ENCODE peak calls at places on chromosomes 3 and 15, in ten cellular contexts. One of them, this sample, is unnamed.

GRCh38 chr3:177134166-177134565 is 63.1 kb downstream of the TBL1XR1 start:
- DNase-seq in pancreas: no peak
- DNase-seq in mesothelial cell of epicardium: no peak
- DNase-seq in lower lobe of right lung: no peak
- DNase-seq in B cell: no peak
- DNase-seq in A549: no peak
- DNase-seq in chondrocyte: no peak
- DNase-seq in astrocyte of the spinal cord: no peak
- DNase-seq in HFFc6: no peak
- DNase-seq in spleen: no peak
- DNase-seq in this sample: no peak

GRCh38 chr15:99125061-99125990 is 20.4 kb downstream of the SYNM start:
- DNase-seq in B cell: no peak
- DNase-seq in chondrocyte: peak; percentile 72
- DNase-seq in lower lobe of right lung: peak; percentile 37
- DNase-seq in astrocyte of the spinal cord: peak; percentile 21
- DNase-seq in spleen: no peak
- DNase-seq in pancreas: no peak
- DNase-seq in A549: no peak
- DNase-seq in HFFc6: no peak
- DNase-seq in mesothelial cell of epicardium: no peak
- DNase-seq in this sample: no peak

GRCh38 chr3:123098411-123099330 is 31.8 kb downstream of the PDIA5 start:
- DNase-seq in HFFc6: peak; percentile 20
- DNase-seq in lower lobe of right lung: no peak
- DNase-seq in mesothelial cell of epicardium: no peak
- DNase-seq in chondrocyte: no peak
- DNase-seq in astrocyte of the spinal cord: no peak
- DNase-seq in B cell: no peak
- DNase-seq in A549: no peak
- DNase-seq in spleen: peak; percentile 27
- DNase-seq in pancreas: no peak
- DNase-seq in this sample: no peak

GRCh38 chr3:12280333-12280732 is 8.5 kb upstream of the PPARG start:
- DNase-seq in pancreas: no peak
- DNase-seq in B cell: no peak
- DNase-seq in chondrocyte: no peak
- DNase-seq in spleen: no peak
- DNase-seq in lower lobe of right lung: no peak
- DNase-seq in A549: no peak
- DNase-seq in mesothelial cell of epicardium: no peak
- DNase-seq in astrocyte of the spinal cord: no peak
- DNase-seq in HFFc6: no peak
- DNase-seq in this sample: no peak

GRCh38 chr15:41897327-41897726 is 3.5 kb upstream of the SPTBN5 start:
- DNase-seq in HFFc6: no peak
- DNase-seq in lower lobe of right lung: no peak
- DNase-seq in mesothelial cell of epicardium: no peak
- DNase-seq in pancreas: no peak
- DNase-seq in chondrocyte: no peak
- DNase-seq in spleen: no peak
- DNase-seq in astrocyte of the spinal cord: no peak
- DNase-seq in A549: no peak
- DNase-seq in B cell: no peak
- DNase-seq in this sample: no peak

GRCh38 chr3:194497799-194498575 is 11.2 kb upstream of the ATP13A3 start:
- DNase-seq in astrocyte of the spinal cord: no peak
- DNase-seq in pancreas: no peak
- DNase-seq in chondrocyte: no peak
- DNase-seq in HFFc6: peak; percentile 33
- DNase-seq in spleen: no peak
- DNase-seq in lower lobe of right lung: no peak
- DNase-seq in mesothelial cell of epicardium: no peak
- DNase-seq in B cell: no peak
- DNase-seq in A549: no peak
- DNase-seq in this sample: peak; percentile 20

GRCh38 chr3:123258811-123259420 is 57.2 kb downstream of the SEC22A start:
- DNase-seq in B cell: no peak
- DNase-seq in lower lobe of right lung: no peak
- DNase-seq in astrocyte of the spinal cord: peak; percentile 65
- DNase-seq in mesothelial cell of epicardium: no peak
- DNase-seq in HFFc6: peak; percentile 69
- DNase-seq in spleen: no peak
- DNase-seq in A549: peak; percentile 22
- DNase-seq in pancreas: no peak
- DNase-seq in chondrocyte: no peak
- DNase-seq in this sample: no peak

GRCh38 chr15:80068578-80068977 is 9.1 kb downstream of the ZFAND6 start:
- DNase-seq in lower lobe of right lung: no peak
- DNase-seq in mesothelial cell of epicardium: no peak
- DNase-seq in astrocyte of the spinal cord: peak; percentile 50
- DNase-seq in A549: no peak
- DNase-seq in HFFc6: peak; percentile 49
- DNase-seq in pancreas: no peak
- DNase-seq in spleen: no peak
- DNase-seq in B cell: no peak
- DNase-seq in chondrocyte: no peak
- DNase-seq in this sample: no peak

GRCh38 chr3:14438929-14439328 is 36.5 kb downstream of the SLC6A6 start:
- DNase-seq in pancreas: no peak
- DNase-seq in spleen: no peak
- DNase-seq in astrocyte of the spinal cord: no peak
- DNase-seq in A549: no peak
- DNase-seq in HFFc6: no peak
- DNase-seq in chondrocyte: no peak
- DNase-seq in B cell: no peak
- DNase-seq in mesothelial cell of epicardium: no peak
- DNase-seq in lower lobe of right lung: no peak
- DNase-seq in this sample: no peak

GRCh38 chr15:91100561-91101355 is 701 bp downstream of the SV2B start:
- DNase-seq in pancreas: no peak
- DNase-seq in B cell: no peak
- DNase-seq in A549: no peak
- DNase-seq in mesothelial cell of epicardium: no peak
- DNase-seq in astrocyte of the spinal cord: peak; percentile 19
- DNase-seq in HFFc6: no peak
- DNase-seq in spleen: no peak
- DNase-seq in chondrocyte: no peak
- DNase-seq in lower lobe of right lung: no peak
- DNase-seq in this sample: no peak

GRCh38 chr15:91102546-91103330 is 2.7 kb downstream of the SV2B start:
- DNase-seq in lower lobe of right lung: no peak
- DNase-seq in spleen: no peak
- DNase-seq in pancreas: no peak
- DNase-seq in astrocyte of the spinal cord: no peak
- DNase-seq in chondrocyte: no peak
- DNase-seq in HFFc6: no peak
- DNase-seq in mesothelial cell of epicardium: no peak
- DNase-seq in A549: no peak
- DNase-seq in B cell: no peak
- DNase-seq in this sample: no peak

GRCh38 chr15:91101356-91101920 is 1.4 kb downstream of the SV2B start:
- DNase-seq in lower lobe of right lung: no peak
- DNase-seq in B cell: no peak
- DNase-seq in spleen: no peak
- DNase-seq in astrocyte of the spinal cord: no peak
- DNase-seq in chondrocyte: no peak
- DNase-seq in HFFc6: no peak
- DNase-seq in mesothelial cell of epicardium: no peak
- DNase-seq in A549: no peak
- DNase-seq in pancreas: no peak
- DNase-seq in this sample: no peak

GRCh38 chr15:91099616-91100560 is at the start of gene SV2B:
- DNase-seq in mesothelial cell of epicardium: peak; percentile 65
- DNase-seq in spleen: peak; percentile 80
- DNase-seq in HFFc6: no peak
- DNase-seq in A549: no peak
- DNase-seq in chondrocyte: no peak
- DNase-seq in lower lobe of right lung: no peak
- DNase-seq in pancreas: peak; percentile 20
- DNase-seq in B cell: no peak
- DNase-seq in astrocyte of the spinal cord: peak; percentile 5
- DNase-seq in this sample: no peak

DNA sequence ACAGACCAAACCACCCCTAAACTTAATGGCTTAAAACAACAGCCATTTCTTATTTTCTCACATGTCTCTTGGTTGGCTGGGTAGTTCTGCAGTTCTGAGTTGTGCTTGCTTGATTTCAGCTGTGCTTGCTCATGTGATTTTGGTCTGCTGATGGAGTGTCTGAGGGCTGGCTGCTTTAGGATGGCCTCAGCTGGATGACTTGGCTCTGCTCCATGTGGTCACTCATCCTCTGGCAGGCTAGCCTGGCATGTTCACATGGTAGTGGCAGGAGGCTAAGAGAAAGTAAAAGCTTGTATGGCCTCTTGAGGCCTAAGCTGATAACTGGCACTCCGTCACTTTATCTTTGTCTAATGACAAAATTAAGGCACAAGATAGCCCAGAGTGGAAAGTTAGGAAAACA is 4.1 kb downstream of the SV2B start:
- DNase-seq in spleen: no peak
- DNase-seq in B cell: no peak
- DNase-seq in pancreas: no peak
- DNase-seq in astrocyte of the spinal cord: no peak
- DNase-seq in mesothelial cell of epicardium: no peak
- DNase-seq in chondrocyte: no peak
- DNase-seq in lower lobe of right lung: no peak
- DNase-seq in HFFc6: no peak
- DNase-seq in A549: no peak
- DNase-seq in this sample: no peak
- TF ChIP-seq CTCF in spleen: no peak
- TF ChIP-seq CTCF in B cell: no peak
- TF ChIP-seq CTCF in pancreas: no peak
- TF ChIP-seq CTCF in astrocyte of the spinal cord: no peak
- TF ChIP-seq CTCF in mesothelial cell of epicardium: no peak
- TF ChIP-seq CTCF in chondrocyte: no peak
- TF ChIP-seq CTCF in lower lobe of right lung: no peak
- TF ChIP-seq CTCF in HFFc6: no peak
- TF ChIP-seq CTCF in A549: no peak
- TF ChIP-seq CTCF in this sample: no peak

DNA sequence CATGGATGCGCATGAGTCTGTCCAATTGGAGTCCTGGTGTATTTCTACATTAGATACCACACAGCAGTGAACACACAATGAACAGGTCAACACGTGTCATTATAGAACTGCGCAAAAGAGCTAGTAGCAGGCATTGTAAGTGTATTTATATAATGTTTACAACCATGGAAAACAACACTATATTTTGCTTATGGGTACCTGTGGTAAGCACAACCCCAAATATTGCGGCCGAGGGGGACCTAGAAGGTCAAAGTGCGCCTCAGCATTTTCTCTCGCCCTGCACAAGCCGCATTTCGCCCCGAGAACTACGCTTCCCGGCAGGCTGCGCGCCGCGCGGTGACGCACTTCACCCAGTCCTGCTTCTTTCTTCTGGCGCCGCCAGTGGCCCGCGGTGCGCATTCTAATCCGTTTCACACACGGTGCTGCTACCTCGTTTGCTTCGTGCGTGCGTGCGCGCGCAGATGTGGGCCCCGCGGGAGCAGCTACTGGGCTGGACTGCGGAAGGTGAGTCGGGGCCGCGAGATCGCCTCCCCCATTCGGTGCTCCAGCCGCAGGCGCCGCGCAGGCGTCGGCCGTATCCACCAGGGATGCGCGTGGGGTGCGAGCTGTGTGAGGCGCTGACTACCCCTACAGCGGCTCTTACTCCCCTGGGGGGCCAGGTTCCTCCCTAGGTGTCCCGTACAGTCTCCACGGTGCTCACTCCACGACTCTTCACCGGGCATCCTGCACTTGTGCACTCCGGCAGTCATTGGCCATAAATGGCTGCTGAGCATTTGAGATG is at the start of gene ZNF589:
- DNase-seq in spleen: peak; percentile 99
- DNase-seq in HFFc6: peak; percentile 93
- DNase-seq in chondrocyte: peak; percentile 96
- DNase-seq in astrocyte of the spinal cord: peak; percentile 95
- DNase-seq in lower lobe of right lung: peak; percentile 98
- DNase-seq in A549: peak; percentile 90
- DNase-seq in B cell: peak; percentile 97
- DNase-seq in pancreas: peak; percentile 91
- DNase-seq in mesothelial cell of epicardium: peak; percentile 87
- DNase-seq in this sample: peak; percentile 57
- TF ChIP-seq CTCF in spleen: peak; percentile 10
- TF ChIP-seq CTCF in HFFc6: peak; percentile 44
- TF ChIP-seq CTCF in chondrocyte: peak; percentile 55
- TF ChIP-seq CTCF in astrocyte of the spinal cord: peak; percentile 27
- TF ChIP-seq CTCF in lower lobe of right lung: peak; percentile 45
- TF ChIP-seq CTCF in A549: no peak
- TF ChIP-seq CTCF in B cell: peak; percentile 29
- TF ChIP-seq CTCF in pancreas: no peak
- TF ChIP-seq CTCF in mesothelial cell of epicardium: no peak
- TF ChIP-seq CTCF in this sample: no peak

GRCh38 chr3:58560771-58561311 is 16.4 kb downstream of the FAM107A start:
- DNase-seq in pancreas: no peak
- DNase-seq in HFFc6: peak; percentile 98
- DNase-seq in B cell: no peak
- DNase-seq in astrocyte of the spinal cord: peak; percentile 91
- DNase-seq in lower lobe of right lung: no peak
- DNase-seq in mesothelial cell of epicardium: peak; percentile 64
- DNase-seq in chondrocyte: peak; percentile 53
- DNase-seq in A549: peak; percentile 42
- DNase-seq in spleen: no peak
- DNase-seq in this sample: no peak
- TF ChIP-seq CTCF in pancreas: no peak
- TF ChIP-seq CTCF in HFFc6: peak; percentile 79
- TF ChIP-seq CTCF in B cell: no peak
- TF ChIP-seq CTCF in astrocyte of the spinal cord: peak; percentile 62
- TF ChIP-seq CTCF in lower lobe of right lung: no peak
- TF ChIP-seq CTCF in mesothelial cell of epicardium: no peak
- TF ChIP-seq CTCF in chondrocyte: peak; percentile 82
- TF ChIP-seq CTCF in A549: peak; percentile 33
- TF ChIP-seq CTCF in spleen: no peak
- TF ChIP-seq CTCF in this sample: no peak

GRCh38 chr15:45265506-45265905 is 13.5 kb downstream of the SLC28A2 start:
- DNase-seq in pancreas: no peak
- DNase-seq in mesothelial cell of epicardium: no peak
- DNase-seq in astrocyte of the spinal cord: no peak
- DNase-seq in B cell: no peak
- DNase-seq in lower lobe of right lung: no peak
- DNase-seq in A549: no peak
- DNase-seq in chondrocyte: no peak
- DNase-seq in HFFc6: no peak
- DNase-seq in spleen: no peak
- DNase-seq in this sample: no peak

GRCh38 chr15:45262906-45263456 is 10.9 kb downstream of the SLC28A2 start:
- DNase-seq in spleen: no peak
- DNase-seq in A549: no peak
- DNase-seq in lower lobe of right lung: no peak
- DNase-seq in chondrocyte: no peak
- DNase-seq in pancreas: no peak
- DNase-seq in astrocyte of the spinal cord: no peak
- DNase-seq in mesothelial cell of epicardium: no peak
- DNase-seq in HFFc6: no peak
- DNase-seq in B cell: no peak
- DNase-seq in this sample: no peak

GRCh38 chr15:45263854-45264253 is 11.8 kb downstream of the SLC28A2 start:
- DNase-seq in A549: no peak
- DNase-seq in mesothelial cell of epicardium: no peak
- DNase-seq in spleen: no peak
- DNase-seq in B cell: no peak
- DNase-seq in HFFc6: no peak
- DNase-seq in astrocyte of the spinal cord: no peak
- DNase-seq in pancreas: no peak
- DNase-seq in lower lobe of right lung: no peak
- DNase-seq in chondrocyte: no peak
- DNase-seq in this sample: no peak

GRCh38 chr15:45268135-45268534 is 16.1 kb downstream of the SLC28A2 start:
- DNase-seq in mesothelial cell of epicardium: no peak
- DNase-seq in astrocyte of the spinal cord: no peak
- DNase-seq in HFFc6: no peak
- DNase-seq in spleen: no peak
- DNase-seq in A549: no peak
- DNase-seq in chondrocyte: no peak
- DNase-seq in B cell: no peak
- DNase-seq in pancreas: no peak
- DNase-seq in lower lobe of right lung: no peak
- DNase-seq in this sample: no peak
- TF ChIP-seq CTCF in mesothelial cell of epicardium: no peak
- TF ChIP-seq CTCF in astrocyte of the spinal cord: no peak
- TF ChIP-seq CTCF in HFFc6: peak; percentile 18
- TF ChIP-seq CTCF in spleen: no peak
- TF ChIP-seq CTCF in A549: no peak
- TF ChIP-seq CTCF in chondrocyte: no peak
- TF ChIP-seq CTCF in B cell: no peak
- TF ChIP-seq CTCF in pancreas: no peak
- TF ChIP-seq CTCF in lower lobe of right lung: no peak
- TF ChIP-seq CTCF in this sample: no peak

This sample was measured in omental fat pad.